ENCODE peak calls at places on chromosomes 7 and 10, in six cellular contexts. R is ureter; Q is GDM1; Z is H54; A is stimulated activated CD8-positive, alpha-beta memory T cell treated with anti-CD3 and anti-CD28 coated beads, Interleukin-7, amount 100 ng/mL, for 1 hour; C is AML-193. E is an unnamed sample.

GRCh38 chr7:70487526-70488285 is 644.2 kb upstream of the GALNT17 start:
- DNase-seq in Z (no peak), C (no peak), A (no peak), Q (no peak), R (no peak), E (no peak)

GRCh38 chr7:41097501-41097900 is 605.4 kb downstream of the INHBA start:
- DNase-seq in Z (no peak), A (no peak), C (no peak), R (no peak), Q (no peak), E (no peak)

GRCh38 chr10:122229678-122230077 is 41.4 kb upstream of the BTBD16 start:
- DNase-seq in Q (no peak), Z (no peak), R (no peak), A (no peak), C (no peak), E (no peak)

GRCh38 chr7:8833355-8833754 is 399.9 kb downstream of the NXPH1 start:
- DNase-seq in Q (no peak), A (no peak), R (no peak), C (no peak), Z (no peak), E (no peak)

GRCh38 chr10:108787932-108788331 is 1135.4 kb downstream of the XPNPEP1 start:
- DNase-seq in Q (no peak), Z (no peak), R (no peak), A (no peak), C (no peak), E (no peak)

GRCh38 chr10:37488792-37489657 is 363.6 kb downstream of the ANKRD30A start:
- DNase-seq in C (no peak), Z (peak), Q (no peak), R (peak), A (no peak), E (no peak)

GRCh38 chr10:63614371-63614891 is 93.2 kb downstream of the REEP3 start:
- DNase-seq in C (no peak), Z (no peak), Q (no peak), R (no peak), A (no peak), E (no peak)

GRCh38 chr10:130337696-130338587 is 201.8 kb downstream of the GLRX3 start:
- DNase-seq in Q (no peak), Z (no peak), R (no peak), A (no peak), C (no peak), E (no peak)

GRCh38 chr7:104848386-104848990 is 165.5 kb upstream of the KMT2E start:
- DNase-seq in Z (peak), Q (peak), C (peak), A (no peak), R (no peak), E (no peak)

GRCh38 chr10:70673929-70674559 is 1.7 kb downstream of the ADAMTS14 start:
- DNase-seq in Z (no peak), R (no peak), A (no peak), C (no peak), Q (no peak), E (no peak)

GRCh38 chr10:22341936-22342222 is 3.4 kb upstream of the SPAG6 start:
- DNase-seq in C (no peak), R (no peak), Z (no peak), A (no peak), Q (no peak), E (no peak)

GRCh38 chr7:245574-246295 is 44.2 kb upstream of the FOXL3 start:
- DNase-seq in Z (no peak), C (no peak), A (no peak), R (no peak), Q (no peak), E (no peak)

GRCh38 chr10:22463255-22463654 is 118.0 kb downstream of the SPAG6 start:
- DNase-seq in R (no peak), Q (no peak), C (no peak), A (no peak), Z (no peak), E (no peak)

GRCh38 chr7:35544028-35544742 is 150.8 kb downstream of the HERPUD2 start:
- DNase-seq in R (no peak), Z (no peak), C (no peak), Q (no peak), A (no peak), E (no peak)

GRCh38 chr7:44372560-44373417 is 47.4 kb upstream of the CAMK2B start:
- DNase-seq in Q (no peak), A (no peak), R (no peak), Z (no peak), C (no peak), E (no peak)

GRCh38 chr7:100444311-100445278 is 8.3 kb upstream of the PPP1R35 start:
- DNase-seq in C (no peak), Q (peak), R (no peak), Z (peak), A (no peak), E (no peak)

GRCh38 chr7:121244120-121244865 is 84.5 kb upstream of the WNT16 start:
- DNase-seq in Q (no peak), R (no peak), C (no peak), A (no peak), Z (no peak), E (no peak)

GRCh38 chr10:29502351-29502750 is 132.4 kb downstream of the SVIL start:
- DNase-seq in C (no peak), R (no peak), Z (no peak), Q (no peak), A (no peak), E (no peak)